ENCODE peak calls at places on chromosomes 4 and X, in eight cellular contexts. One of them, this sample, is unnamed.

GRCh38 chr4:57078685-57079521 is 31.3 kb downstream of the IGFBP7 start:
- DNase-seq in fibroblast of lung: no peak
- DNase-seq in HCT116: no peak
- DNase-seq in psoas muscle: no peak
- DNase-seq in esophagus squamous epithelium: no peak
- DNase-seq in heart left ventricle: no peak
- DNase-seq in cardiac muscle cell: no peak
- DNase-seq in brain microvascular endothelial cell: peak
- DNase-seq in this sample: no peak

GRCh38 chr4:129144755-129145206 is 48.8 kb downstream of the C4orf33 start:
- DNase-seq in cardiac muscle cell: peak
- DNase-seq in brain microvascular endothelial cell: no peak
- DNase-seq in psoas muscle: no peak
- DNase-seq in heart left ventricle: no peak
- DNase-seq in HCT116: no peak
- DNase-seq in fibroblast of lung: peak
- DNase-seq in esophagus squamous epithelium: no peak
- DNase-seq in this sample: no peak

GRCh38 chr4:101355767-101356702 is 8.7 kb upstream of the PPP3CA start:
- DNase-seq in heart left ventricle: no peak
- DNase-seq in esophagus squamous epithelium: no peak
- DNase-seq in fibroblast of lung: peak
- DNase-seq in psoas muscle: no peak
- DNase-seq in HCT116: peak
- DNase-seq in brain microvascular endothelial cell: peak
- DNase-seq in cardiac muscle cell: peak
- DNase-seq in this sample: no peak

GRCh38 chr4:1337376-1337831 is 9.6 kb upstream of the UVSSA start:
- DNase-seq in psoas muscle: no peak
- DNase-seq in fibroblast of lung: no peak
- DNase-seq in esophagus squamous epithelium: no peak
- DNase-seq in HCT116: peak
- DNase-seq in brain microvascular endothelial cell: no peak
- DNase-seq in cardiac muscle cell: no peak
- DNase-seq in heart left ventricle: no peak
- DNase-seq in this sample: no peak

GRCh38 chr4:154314248-154314647 is 177.4 kb downstream of the DCHS2 start:
- DNase-seq in cardiac muscle cell: peak
- DNase-seq in fibroblast of lung: peak
- DNase-seq in heart left ventricle: no peak
- DNase-seq in psoas muscle: no peak
- DNase-seq in esophagus squamous epithelium: no peak
- DNase-seq in HCT116: peak
- DNase-seq in brain microvascular endothelial cell: no peak
- DNase-seq in this sample: no peak

GRCh38 chr4:40441415-40441814 is 106.3 kb downstream of the CHRNA9 start:
- DNase-seq in esophagus squamous epithelium: no peak
- DNase-seq in brain microvascular endothelial cell: no peak
- DNase-seq in psoas muscle: no peak
- DNase-seq in heart left ventricle: no peak
- DNase-seq in cardiac muscle cell: no peak
- DNase-seq in HCT116: no peak
- DNase-seq in fibroblast of lung: no peak
- DNase-seq in this sample: no peak

GRCh38 chrX:100381613-100382012 is 28.5 kb downstream of the PCDH19 start:
- DNase-seq in brain microvascular endothelial cell: no peak
- DNase-seq in HCT116: no peak
- DNase-seq in psoas muscle: no peak
- DNase-seq in esophagus squamous epithelium: no peak
- DNase-seq in heart left ventricle: no peak
- DNase-seq in cardiac muscle cell: peak
- DNase-seq in fibroblast of lung: no peak
- DNase-seq in this sample: no peak

GRCh38 chr4:158259955-158260575 is 49.8 kb downstream of the TMEM144 start:
- DNase-seq in psoas muscle: no peak
- DNase-seq in heart left ventricle: no peak
- DNase-seq in esophagus squamous epithelium: no peak
- DNase-seq in HCT116: peak
- DNase-seq in brain microvascular endothelial cell: no peak
- DNase-seq in fibroblast of lung: peak
- DNase-seq in cardiac muscle cell: peak
- DNase-seq in this sample: no peak

GRCh38 chr4:32700838-32701237 is 1980.7 kb downstream of the PCDH7 start:
- DNase-seq in fibroblast of lung: no peak
- DNase-seq in HCT116: no peak
- DNase-seq in heart left ventricle: no peak
- DNase-seq in psoas muscle: no peak
- DNase-seq in esophagus squamous epithelium: no peak
- DNase-seq in brain microvascular endothelial cell: no peak
- DNase-seq in cardiac muscle cell: no peak
- DNase-seq in this sample: no peak

GRCh38 chr4:30770049-30770549 is 49.9 kb downstream of the PCDH7 start:
- DNase-seq in fibroblast of lung: peak
- DNase-seq in cardiac muscle cell: peak
- DNase-seq in brain microvascular endothelial cell: no peak
- DNase-seq in HCT116: peak
- DNase-seq in heart left ventricle: no peak
- DNase-seq in esophagus squamous epithelium: no peak
- DNase-seq in psoas muscle: no peak
- DNase-seq in this sample: no peak

GRCh38 chr4:40915318-40916217 is 165.8 kb downstream of the NSUN7 start:
- DNase-seq in HCT116: no peak
- DNase-seq in brain microvascular endothelial cell: peak
- DNase-seq in heart left ventricle: no peak
- DNase-seq in fibroblast of lung: no peak
- DNase-seq in psoas muscle: no peak
- DNase-seq in esophagus squamous epithelium: no peak
- DNase-seq in cardiac muscle cell: no peak
- DNase-seq in this sample: no peak

GRCh38 chrX:7155163-7155562 is 7.2 kb upstream of the PUDP start:
- DNase-seq in heart left ventricle: no peak
- DNase-seq in esophagus squamous epithelium: no peak
- DNase-seq in psoas muscle: no peak
- DNase-seq in fibroblast of lung: no peak
- DNase-seq in cardiac muscle cell: no peak
- DNase-seq in HCT116: no peak
- DNase-seq in brain microvascular endothelial cell: no peak
- DNase-seq in this sample: no peak

GRCh38 chrX:77740376-77740905 is 45.6 kb downstream of the ATRX start:
- DNase-seq in heart left ventricle: no peak
- DNase-seq in brain microvascular endothelial cell: no peak
- DNase-seq in psoas muscle: no peak
- DNase-seq in fibroblast of lung: no peak
- DNase-seq in esophagus squamous epithelium: no peak
- DNase-seq in cardiac muscle cell: no peak
- DNase-seq in HCT116: no peak
- DNase-seq in this sample: no peak
- H3K27ac ChIP-seq in heart left ventricle: no peak
- H3K27ac ChIP-seq in brain microvascular endothelial cell: no peak
- H3K27ac ChIP-seq in psoas muscle: no peak
- H3K27ac ChIP-seq in fibroblast of lung: no peak
- H3K27ac ChIP-seq in esophagus squamous epithelium: no peak
- H3K27ac ChIP-seq in cardiac muscle cell: peak
- H3K27ac ChIP-seq in HCT116: no peak
- H3K27ac ChIP-seq in this sample: no peak

DNA sequence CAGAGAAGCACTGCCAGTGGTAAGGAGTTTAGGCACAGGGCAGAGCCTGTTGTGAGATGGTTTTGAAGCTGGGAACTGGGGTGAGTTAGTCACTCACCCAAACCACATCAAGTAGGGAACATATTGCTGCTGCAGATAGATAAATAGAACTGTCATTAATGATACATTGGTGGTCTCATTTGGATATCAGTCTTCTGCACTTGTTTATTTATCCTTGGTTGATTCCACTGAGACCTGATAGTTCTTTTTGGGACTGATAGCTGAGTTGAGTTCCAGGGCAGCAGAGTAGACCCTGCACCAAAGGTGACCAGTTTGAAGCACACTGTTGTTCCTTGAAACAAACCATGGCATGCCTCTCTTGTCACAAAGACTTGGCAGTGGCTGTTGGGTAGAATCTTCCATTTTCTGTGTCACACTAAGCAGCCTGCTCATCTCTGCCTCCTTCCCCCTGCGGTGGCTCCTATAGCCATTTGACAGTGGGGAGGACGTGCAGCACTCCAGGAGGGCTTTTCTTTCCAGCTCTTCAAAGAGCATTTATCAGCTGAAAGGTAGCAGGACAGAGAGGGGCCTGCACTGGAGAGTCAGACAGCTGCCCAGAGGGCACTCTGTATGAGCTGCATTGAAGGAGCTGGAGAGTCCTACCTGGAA is 59.7 kb upstream of the TMEM164 start:
- DNase-seq in fibroblast of lung: no peak
- DNase-seq in brain microvascular endothelial cell: no peak
- DNase-seq in esophagus squamous epithelium: no peak
- DNase-seq in psoas muscle: no peak
- DNase-seq in heart left ventricle: no peak
- DNase-seq in HCT116: no peak
- DNase-seq in cardiac muscle cell: no peak
- DNase-seq in this sample: no peak
- H3K4me3 ChIP-seq in fibroblast of lung: no peak
- H3K4me3 ChIP-seq in brain microvascular endothelial cell: no peak
- H3K4me3 ChIP-seq in esophagus squamous epithelium: no peak
- H3K4me3 ChIP-seq in psoas muscle: no peak
- H3K4me3 ChIP-seq in heart left ventricle: no peak
- H3K4me3 ChIP-seq in HCT116: no peak
- H3K4me3 ChIP-seq in cardiac muscle cell: no peak
- H3K4me3 ChIP-seq in this sample: no peak

GRCh38 chrX:78754917-78755316 is 7.4 kb downstream of the LPAR4 start:
- DNase-seq in brain microvascular endothelial cell: no peak
- DNase-seq in heart left ventricle: no peak
- DNase-seq in esophagus squamous epithelium: no peak
- DNase-seq in cardiac muscle cell: no peak
- DNase-seq in HCT116: no peak
- DNase-seq in fibroblast of lung: no peak
- DNase-seq in psoas muscle: no peak
- DNase-seq in this sample: no peak
- H3K27ac ChIP-seq in brain microvascular endothelial cell: no peak
- H3K27ac ChIP-seq in heart left ventricle: no peak
- H3K27ac ChIP-seq in esophagus squamous epithelium: no peak
- H3K27ac ChIP-seq in cardiac muscle cell: no peak
- H3K27ac ChIP-seq in HCT116: no peak
- H3K27ac ChIP-seq in fibroblast of lung: no peak
- H3K27ac ChIP-seq in psoas muscle: no peak
- H3K27ac ChIP-seq in this sample: no peak

GRCh38 chr4:76439491-76439890 is 4.5 kb downstream of the SHROOM3 start:
- DNase-seq in HCT116: no peak
- DNase-seq in fibroblast of lung: no peak
- DNase-seq in psoas muscle: no peak
- DNase-seq in cardiac muscle cell: no peak
- DNase-seq in heart left ventricle: no peak
- DNase-seq in esophagus squamous epithelium: no peak
- DNase-seq in brain microvascular endothelial cell: no peak
- DNase-seq in this sample: no peak

GRCh38 chr4:76430519-76431388 is 4.3 kb upstream of the SHROOM3 start:
- DNase-seq in HCT116: peak
- DNase-seq in brain microvascular endothelial cell: peak
- DNase-seq in fibroblast of lung: peak
- DNase-seq in heart left ventricle: no peak
- DNase-seq in esophagus squamous epithelium: no peak
- DNase-seq in cardiac muscle cell: peak
- DNase-seq in psoas muscle: no peak
- DNase-seq in this sample: no peak

GRCh38 chr4:76434901-76435688 is at the start of gene SHROOM3:
- DNase-seq in psoas muscle: no peak
- DNase-seq in brain microvascular endothelial cell: peak
- DNase-seq in esophagus squamous epithelium: no peak
- DNase-seq in HCT116: no peak
- DNase-seq in cardiac muscle cell: peak
- DNase-seq in heart left ventricle: no peak
- DNase-seq in fibroblast of lung: no peak
- DNase-seq in this sample: no peak

DNA sequence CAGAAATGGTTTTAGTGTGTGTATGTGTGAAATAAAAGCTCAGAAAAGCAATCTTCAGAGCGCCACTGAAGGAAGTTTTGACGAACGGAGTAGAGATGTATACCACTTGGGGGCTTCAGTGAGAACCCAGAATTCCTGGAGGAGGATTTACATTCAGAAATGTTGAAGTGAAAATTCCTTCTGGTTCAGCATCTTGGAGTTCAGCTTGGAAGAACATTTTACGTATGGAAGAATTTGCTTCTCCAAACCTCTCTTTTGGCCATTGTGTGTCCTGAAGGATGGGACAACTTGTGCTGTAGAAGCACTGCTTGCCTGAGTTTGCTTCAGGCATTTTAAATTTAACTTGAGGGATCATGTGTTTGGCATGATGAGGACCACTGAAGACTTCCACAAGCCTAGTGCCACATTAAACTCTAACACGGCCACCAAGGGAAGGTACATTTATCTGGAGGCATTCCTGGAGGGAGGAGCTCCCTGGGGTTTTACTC is 704 bp downstream of the SHROOM3 start:
- DNase-seq in esophagus squamous epithelium: no peak
- DNase-seq in psoas muscle: no peak
- DNase-seq in heart left ventricle: no peak
- DNase-seq in cardiac muscle cell: peak
- DNase-seq in fibroblast of lung: no peak
- DNase-seq in brain microvascular endothelial cell: no peak
- DNase-seq in HCT116: no peak
- DNase-seq in this sample: no peak
- H3K4me3 ChIP-seq in esophagus squamous epithelium: no peak
- H3K4me3 ChIP-seq in psoas muscle: peak
- H3K4me3 ChIP-seq in heart left ventricle: peak
- H3K4me3 ChIP-seq in cardiac muscle cell: no peak
- H3K4me3 ChIP-seq in fibroblast of lung: peak
- H3K4me3 ChIP-seq in brain microvascular endothelial cell: peak
- H3K4me3 ChIP-seq in HCT116: no peak
- H3K4me3 ChIP-seq in this sample: peak

GRCh38 chrX:13169688-13170087 is 125.3 kb upstream of the FAM9C start:
- DNase-seq in cardiac muscle cell: no peak
- DNase-seq in esophagus squamous epithelium: no peak
- DNase-seq in psoas muscle: no peak
- DNase-seq in brain microvascular endothelial cell: no peak
- DNase-seq in heart left ventricle: no peak
- DNase-seq in fibroblast of lung: no peak
- DNase-seq in HCT116: no peak
- DNase-seq in this sample: no peak

GRCh38 chrX:13170966-13171558 is 126.6 kb upstream of the FAM9C start:
- DNase-seq in esophagus squamous epithelium: no peak
- DNase-seq in brain microvascular endothelial cell: no peak
- DNase-seq in heart left ventricle: no peak
- DNase-seq in fibroblast of lung: no peak
- DNase-seq in HCT116: no peak
- DNase-seq in cardiac muscle cell: no peak
- DNase-seq in psoas muscle: no peak
- DNase-seq in this sample: no peak

GRCh38 chrX:13167444-13168207 is 123.2 kb upstream of the FAM9C start:
- DNase-seq in psoas muscle: no peak
- DNase-seq in brain microvascular endothelial cell: no peak
- DNase-seq in fibroblast of lung: no peak
- DNase-seq in HCT116: no peak
- DNase-seq in cardiac muscle cell: peak
- DNase-seq in esophagus squamous epithelium: no peak
- DNase-seq in heart left ventricle: no peak
- DNase-seq in this sample: no peak

GRCh38 chrX:13165747-13166146 is 121.3 kb upstream of the FAM9C start:
- DNase-seq in psoas muscle: no peak
- DNase-seq in heart left ventricle: no peak
- DNase-seq in esophagus squamous epithelium: no peak
- DNase-seq in fibroblast of lung: no peak
- DNase-seq in cardiac muscle cell: no peak
- DNase-seq in brain microvascular endothelial cell: no peak
- DNase-seq in HCT116: no peak
- DNase-seq in this sample: no peak

GRCh38 chrX:13168276-13168675 is 123.9 kb upstream of the FAM9C start:
- DNase-seq in fibroblast of lung: no peak
- DNase-seq in HCT116: no peak
- DNase-seq in heart left ventricle: no peak
- DNase-seq in brain microvascular endothelial cell: no peak
- DNase-seq in cardiac muscle cell: no peak
- DNase-seq in esophagus squamous epithelium: no peak
- DNase-seq in psoas muscle: no peak
- DNase-seq in this sample: no peak
- H3K27ac ChIP-seq in fibroblast of lung: no peak
- H3K27ac ChIP-seq in HCT116: no peak
- H3K27ac ChIP-seq in heart left ventricle: peak
- H3K27ac ChIP-seq in brain microvascular endothelial cell: no peak
- H3K27ac ChIP-seq in cardiac muscle cell: no peak
- H3K27ac ChIP-seq in esophagus squamous epithelium: peak
- H3K27ac ChIP-seq in psoas muscle: peak
- H3K27ac ChIP-seq in this sample: peak

This sample was measured in vagina.